ENCODE peak calls at places on chromosome 18, in six cellular contexts. E, Q, U, J, P and D are unnamed samples.

GRCh38 chr18:21997207-21998143 is 171.9 kb upstream of the GATA6 start:
- DNase-seq in Q (no peak), E (peak), J (no peak), P (peak), U (peak), D (peak)

GRCh38 chr18:77132369-77133050 is at the start of gene MBP:
- DNase-seq in E (no peak), U (no peak), Q (peak), P (peak), J (peak), D (no peak)

GRCh38 chr18:50633992-50634391 is 74.1 kb downstream of the MAPK4 start:
- DNase-seq in U (no peak), P (no peak), J (no peak), E (no peak), Q (no peak), D (no peak)

GRCh38 chr18:46174317-46175039 is 70.3 kb downstream of the HAUS1 start:
- DNase-seq in U (peak), Q (peak), P (no peak), E (peak), J (peak), D (no peak)

GRCh38 chr18:63003899-63004298 is 288.6 kb downstream of the PHLPP1 start:
- DNase-seq in J (no peak), E (no peak), Q (no peak), U (no peak), P (no peak), D (no peak)

GRCh38 chr18:56869189-56869777 is 218.1 kb downstream of the WDR7 start:
- DNase-seq in E (peak), P (peak), J (no peak), Q (peak), U (peak), D (peak)

GRCh38 chr18:23225518-23225917 is 90.2 kb downstream of the CABLES1 start:
- DNase-seq in P (no peak), E (peak), U (peak), J (no peak), Q (peak), D (no peak)

GRCh38 chr18:42114310-42114943 is 159.4 kb downstream of the PIK3C3 start:
- DNase-seq in J (peak), U (peak), P (peak), E (peak), Q (peak), D (peak)

GRCh38 chr18:59464521-59464920 is 105.5 kb upstream of the LMAN1 start:
- DNase-seq in J (no peak), U (no peak), P (no peak), Q (no peak), E (no peak), D (no peak)

GRCh38 chr18:20971886-20972267 is 139.7 kb downstream of the ROCK1 start:
- DNase-seq in E (peak), P (peak), U (no peak), Q (no peak), J (no peak), D (no peak)

GRCh38 chr18:11808001-11808855 is 43.0 kb upstream of the CHMP1B start:
- DNase-seq in Q (no peak), P (peak), J (no peak), U (peak), E (peak), D (no peak)

GRCh38 chr18:48975817-48976649 is 25.3 kb upstream of the SMAD7 start:
- DNase-seq in E (peak), Q (peak), U (peak), P (peak), J (peak), D (no peak)